ENCODE peak calls at places on chromosome 11, in seven cellular contexts. S is mesenchymal stem cell, U is IMR-90, R is H9, C is mesendoderm, I is trophoblast cell, X is H1. B is an unnamed sample.
A peak's percentile ranks its signal among the peaks of the same experiment; 100 is the strongest.

GRCh38 chr11:100789500-100789899 is 102.4 kb downstream of the ARHGAP42 start:
- DNase-seq in C (peak; percentile 29), U (peak; percentile 11), R (no peak), S (no peak), X (no peak), I (peak; percentile 13), B (no peak)

GRCh38 chr11:88543902-88544655 is 206.5 kb upstream of the CTSC start:
- DNase-seq in U (peak; percentile 91), R (peak; percentile 83), S (peak; percentile 90), I (peak; percentile 86), X (peak; percentile 86), C (peak; percentile 90), B (peak; percentile 78)

GRCh38 chr11:55401011-55401410 is 33.2 kb downstream of the OR4A15 start:
- DNase-seq in R (no peak), U (no peak), X (no peak), I (no peak), C (no peak), S (no peak), B (no peak)

GRCh38 chr11:4191031-4191571 is 96.5 kb downstream of the RRM1 start:
- DNase-seq in I (no peak), X (peak; percentile 37), C (no peak), U (no peak), S (no peak), R (no peak), B (no peak)

GRCh38 chr11:94647926-94648325 is 80.8 kb downstream of the PIWIL4 start:
- DNase-seq in U (peak; percentile 20), I (no peak), X (peak; percentile 46), S (peak; percentile 68), R (no peak), C (peak; percentile 69), B (no peak)

GRCh38 chr11:119134389-119134978 is 13.1 kb downstream of the HINFP start:
- DNase-seq in I (peak; percentile 14), U (no peak), C (peak; percentile 51), R (no peak), X (peak; percentile 61), S (peak; percentile 26), B (no peak)

GRCh38 chr11:843818-844692 is 1.4 kb downstream of the TSPAN4 start:
- DNase-seq in X (peak; percentile 86), I (peak; percentile 41), S (peak; percentile 93), C (peak; percentile 98), U (peak; percentile 90), R (peak; percentile 96), B (no peak)

GRCh38 chr11:55648027-55648426 is at the start of gene OR4S2:
- DNase-seq in I (no peak), U (no peak), X (no peak), C (no peak), R (no peak), S (no peak), B (no peak)

GRCh38 chr11:127445476-127445875 is 444.9 kb upstream of the KIRREL3 start:
- DNase-seq in X (no peak), U (no peak), S (no peak), R (no peak), I (no peak), C (peak; percentile 8), B (no peak)

GRCh38 chr11:69293819-69294505 is at the start of gene MYEOV:
- DNase-seq in U (no peak), C (peak; percentile 80), R (peak; percentile 89), X (peak; percentile 80), S (peak; percentile 32), I (peak; percentile 59), B (no peak)

GRCh38 chr11:133020321-133020720 is 512.0 kb downstream of the OPCML start:
- DNase-seq in X (no peak), S (no peak), R (no peak), U (no peak), C (no peak), I (no peak), B (no peak)
- H3K4ac ChIP-seq in X (no peak overlapping the region), S (no peak overlapping the region), R (no peak overlapping the region), U (no peak overlapping the region), C (no peak overlapping the region), I (no peak overlapping the region), B (no peak overlapping the region)

DNA sequence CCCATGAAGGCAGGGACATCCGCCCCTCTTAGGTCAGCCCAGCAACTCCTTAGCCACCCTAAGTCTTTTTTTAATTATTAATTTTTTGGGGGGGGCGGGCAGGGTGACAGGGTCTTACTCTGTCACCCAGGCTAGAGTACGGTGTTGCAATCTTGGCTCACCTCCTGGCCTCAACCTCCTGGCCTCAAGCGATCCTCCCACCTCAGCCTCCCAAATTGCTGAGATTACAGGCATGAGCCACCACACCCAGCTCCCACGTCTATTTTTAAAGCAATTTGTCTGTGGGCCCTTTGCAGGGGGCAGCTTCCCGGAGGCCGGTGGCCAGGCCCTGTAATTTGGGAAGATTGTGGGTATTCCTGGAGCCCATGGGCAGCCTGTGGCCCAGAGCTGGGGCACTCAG is 27.1 kb downstream of the CREB3L1 start:
- DNase-seq in X (no peak), C (no peak), I (no peak), U (no peak), R (no peak), S (no peak), B (no peak)
- H3K4ac ChIP-seq in X (no peak overlapping the region), C (no peak overlapping the region), I (no peak overlapping the region), U (no peak overlapping the region), R (no peak overlapping the region), S (peak overlapping the region; percentile 46), B (no peak overlapping the region)

DNA sequence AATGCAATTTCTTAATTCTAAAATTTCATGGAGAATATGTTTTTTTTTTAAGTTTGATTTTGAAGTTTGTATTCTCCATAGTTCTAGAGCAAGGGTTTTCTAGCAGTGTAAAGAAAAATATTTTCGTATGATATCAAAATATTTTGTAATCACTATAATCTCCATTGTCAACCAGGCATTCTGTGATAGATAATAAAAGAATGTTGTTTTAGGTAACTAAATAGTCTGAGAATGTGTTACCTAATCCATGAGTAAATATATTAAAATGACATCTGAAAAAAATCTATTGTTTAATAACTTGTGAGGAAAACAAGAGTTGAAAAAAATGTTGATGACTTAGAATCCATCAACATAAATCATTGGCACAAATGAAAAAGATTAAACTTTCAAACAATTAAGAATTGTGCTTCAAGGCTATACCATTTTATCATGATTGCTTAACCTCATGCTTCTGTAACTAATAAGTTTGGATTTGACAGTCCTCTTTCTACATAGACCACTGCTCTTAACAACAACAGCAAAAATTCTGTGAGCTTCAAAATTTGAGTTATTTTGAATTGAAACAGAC is 2211.8 kb downstream of the LRRC4C start:
- DNase-seq in X (no peak), C (no peak), S (no peak), I (peak; percentile 17), R (no peak), U (no peak), B (no peak)
- H3K4ac ChIP-seq in X (no peak overlapping the region), C (no peak overlapping the region), S (no peak overlapping the region), I (no peak overlapping the region), R (no peak overlapping the region), U (no peak overlapping the region), B (no peak overlapping the region)

GRCh38 chr11:12161137-12161536 is 50.7 kb downstream of the MICAL2 start:
- DNase-seq in R (no peak), I (no peak), X (no peak), S (no peak), U (no peak), C (no peak), B (no peak)

GRCh38 chr11:12161603-12162350 is 51.4 kb downstream of the MICAL2 start:
- DNase-seq in X (no peak), I (no peak), S (no peak), U (no peak), C (no peak), R (no peak), B (no peak)

GRCh38 chr11:12163181-12163841 is 52.9 kb downstream of the MICAL2 start:
- DNase-seq in I (peak; percentile 78), U (peak; percentile 82), R (no peak), X (no peak), C (peak; percentile 63), S (peak; percentile 96), B (no peak)

GRCh38 chr11:12164061-12165014 is 53.9 kb downstream of the MICAL2 start:
- DNase-seq in R (no peak), S (peak; percentile 95), U (peak; percentile 91), I (peak; percentile 37), X (no peak), C (no peak), B (no peak)

DNA sequence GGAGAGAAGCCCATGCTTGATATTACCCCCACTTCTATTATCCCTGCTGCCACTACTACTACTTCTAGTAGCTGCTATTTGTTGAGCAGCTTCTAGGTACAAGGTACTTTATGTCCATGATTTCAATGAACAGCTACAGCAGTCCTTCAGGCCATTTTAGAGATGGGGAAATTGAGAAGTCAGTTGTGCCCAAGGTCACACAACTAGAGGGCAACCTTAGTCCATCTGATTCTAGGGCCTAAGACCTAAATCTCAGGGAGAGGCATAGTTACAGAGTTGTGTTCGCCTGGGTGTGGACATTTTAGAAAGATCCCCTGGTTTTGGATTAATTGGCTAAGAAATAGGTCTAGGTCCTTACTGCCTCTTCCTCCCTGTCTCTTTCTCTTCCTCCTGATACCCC is 52.3 kb downstream of the MICAL2 start:
- DNase-seq in R (no peak), C (no peak), U (no peak), X (no peak), S (no peak), I (no peak), B (no peak)
- H3K4ac ChIP-seq in R (no peak overlapping the region), C (no peak overlapping the region), U (peak overlapping the region; percentile 98), X (no peak overlapping the region), S (no peak overlapping the region), I (peak overlapping the region; percentile 13), B (no peak overlapping the region)

DNA sequence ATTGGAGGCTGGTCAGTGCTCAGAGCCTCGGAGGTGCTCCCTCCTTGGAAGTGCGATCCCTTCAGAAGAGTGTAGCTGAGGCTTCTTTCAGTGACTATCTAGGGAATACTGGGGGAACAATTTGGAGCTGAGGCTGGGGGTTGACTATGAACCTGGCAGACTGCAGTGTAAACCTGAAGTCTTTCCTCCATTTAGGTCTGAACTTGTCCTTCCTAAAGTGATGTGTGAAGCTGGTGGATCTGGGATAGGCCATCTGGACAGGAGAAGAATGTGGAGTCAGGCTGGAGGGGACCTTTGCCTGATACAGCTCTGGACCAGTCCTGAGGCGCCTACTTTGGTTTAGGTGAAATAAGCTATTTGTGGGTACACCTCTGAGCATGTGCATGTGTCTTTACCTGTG is 3.5 kb upstream of the INSC start:
- DNase-seq in S (no peak), I (no peak), X (no peak), R (no peak), U (no peak), C (no peak), B (no peak)
- H3K4ac ChIP-seq in S (no peak overlapping the region), I (no peak overlapping the region), X (no peak overlapping the region), R (no peak overlapping the region), U (peak overlapping the region; percentile 50), C (no peak overlapping the region), B (no peak overlapping the region)

GRCh38 chr11:8258771-8259170 is 4.9 kb downstream of the LMO1 start:
- DNase-seq in I (peak; percentile 61), U (peak; percentile 26), S (no peak), X (peak; percentile 35), R (peak; percentile 19), C (no peak), B (no peak)
- H3K4ac ChIP-seq in I (no peak overlapping the region), U (no peak overlapping the region), S (no peak overlapping the region), X (no peak overlapping the region), R (no peak overlapping the region), C (no peak overlapping the region), B (no peak overlapping the region)